ENCODE peak calls at places on chromosomes 13 and 19, in five cellular contexts. M is stimulated activated CD4-positive, alpha-beta T cell treated with anti-CD3 and anti-CD28 coated beads, Interleukin-2, amount 100 ng/mL, for 24 hours; R is pulmonary artery endothelial cell; S is neural crest cell; L is CD4-positive, alpha-beta T cell. W is an unnamed sample.

GRCh38 chr19:31674503-31675186 is 325.4 kb upstream of the TSHZ3 start:
- DNase-seq in M (no peak), R (no peak), S (no peak), L (no peak), W (no peak)

GRCh38 chr19:2983351-2984195 is 6.2 kb downstream of the TLE6 start:
- DNase-seq in M (no peak), R (no peak), S (peak; percentile 56), L (no peak), W (peak; percentile 88)

GRCh38 chr13:99353836-99354235 is 46.6 kb upstream of the GPR183 start:
- DNase-seq in M (peak; percentile 39), R (no peak), S (no peak), L (no peak), W (no peak)

GRCh38 chr19:11240008-11240444 is 607 bp downstream of the ANGPTL8 start:
- DNase-seq in M (no peak), R (no peak), S (no peak), L (no peak), W (no peak)

GRCh38 chr19:29450306-29450705 is 75.5 kb upstream of the VSTM2B start:
- DNase-seq in M (no peak), R (no peak), S (no peak), L (no peak), W (no peak)

GRCh38 chr19:13983213-13983889 is 22.8 kb downstream of the RFX1 start:
- DNase-seq in M (no peak), R (no peak), S (no peak), L (peak; percentile 58), W (no peak)

GRCh38 chr19:8194528-8195275 is 14.5 kb upstream of the CERS4 start:
- DNase-seq in M (peak; percentile 35), R (no peak), S (no peak), L (peak; percentile 38), W (peak; percentile 58)

GRCh38 chr13:48070942-48071341 is 24.0 kb downstream of the MED4 start:
- DNase-seq in M (no peak), R (no peak), S (no peak), L (no peak), W (no peak)

GRCh38 chr19:2969104-2969504 is 8.3 kb upstream of the TLE6 start:
- DNase-seq in M (no peak), R (no peak), S (no peak), L (no peak), W (no peak)

GRCh38 chr19:48900477-48901452 is 653 bp downstream of the NUCB1 start:
- DNase-seq in M (peak; percentile 13), R (no peak), S (no peak), L (no peak), W (no peak)

GRCh38 chr13:48954086-48954485 is 21.6 kb upstream of the FNDC3A start:
- DNase-seq in M (no peak), R (no peak), S (no peak), L (no peak), W (no peak)

GRCh38 chr13:34025746-34026145 is 207.8 kb downstream of the RFC3 start:
- DNase-seq in M (no peak), R (no peak), S (no peak), L (no peak), W (no peak)

GRCh38 chr13:19606152-19606551 is 27.3 kb upstream of the MPHOSPH8 start:
- DNase-seq in M (no peak), R (no peak), S (no peak), L (no peak), W (no peak)

GRCh38 chr19:11639245-11639601 is 41.9 kb downstream of the ZNF627 start:
- DNase-seq in M (no peak), R (no peak), S (no peak), L (no peak), W (no peak)

GRCh38 chr13:30037766-30038165 is 187.3 kb upstream of the UBL3 start:
- DNase-seq in M (no peak), R (no peak), S (no peak), L (no peak), W (no peak)

GRCh38 chr13:111630411-111630810 is 310.0 kb downstream of the TEX29 start:
- DNase-seq in M (no peak), R (no peak), S (no peak), L (no peak), W (no peak)

GRCh38 chr13:75432045-75432444 is 49.9 kb downstream of the TBC1D4 start:
- DNase-seq in M (no peak), R (no peak), S (no peak), L (no peak), W (no peak)

W was measured in aorta.